ENCODE peak calls at places on chromosomes 2 and 18, in nine cellular contexts. L is stimulated activated naive CD8-positive, alpha-beta T cell treated with anti-CD3 and anti-CD28 coated beads, Interleukin-15, amount 100 ng/mL, for 72 hours; I is activated CD4-positive, alpha-beta T cell treated with anti-CD3 and anti-CD28 coated beads, Interleukin-2, amount 50 U/mL, for 1 hour; O is NCI-H345; T is central memory CD4-positive, alpha-beta T cell; N is mesothelial cell of epicardium; Y is myocyte; B is stimulated activated CD8-positive, alpha-beta memory T cell treated with anti-CD3 and anti-CD28 coated beads, Interleukin-15, amount 100 ng/mL, for 24 hours; F is testis. X is an unnamed sample.

GRCh38 chr2:54903736-54904554 is 146.3 kb downstream of the RTN4 start:
- DNase-seq in N (no peak), I (peak), Y (peak), O (no peak), L (peak), B (peak), F (no peak), T (no peak), X (no peak)

GRCh38 chr18:13620206-13620672 is 106.1 kb downstream of the FAM210A start:
- DNase-seq in L (no peak), I (no peak), T (no peak), O (no peak), B (no peak), N (no peak), F (peak), Y (no peak), X (no peak)

GRCh38 chr2:120983344-120983743 is 247.7 kb downstream of the GLI2 start:
- DNase-seq in I (no peak), O (peak), Y (peak), B (no peak), F (no peak), N (no peak), T (no peak), L (no peak), X (no peak)

GRCh38 chr2:2919574-2920365 is 457.8 kb downstream of the EIPR1 start:
- DNase-seq in F (no peak), T (no peak), L (no peak), O (peak), I (no peak), Y (no peak), B (no peak), N (no peak), X (peak)

GRCh38 chr2:156229724-156230362 is 102.7 kb downstream of the NR4A2 start:
- DNase-seq in O (no peak), T (no peak), L (no peak), Y (no peak), I (no peak), N (no peak), B (no peak), F (no peak), X (no peak)

GRCh38 chr2:222969491-222969890 is 82.5 kb upstream of the KCNE4 start:
- DNase-seq in N (no peak), I (no peak), F (no peak), L (no peak), B (no peak), O (no peak), Y (peak), T (no peak), X (no peak)

GRCh38 chr2:46643951-46644350 is 164.6 kb downstream of the TMEM247 start:
- DNase-seq in Y (no peak), O (no peak), I (no peak), B (no peak), F (no peak), T (no peak), L (peak), N (no peak), X (no peak)

GRCh38 chr2:231521443-231521842 is 8.8 kb downstream of the NMUR1 start:
- DNase-seq in L (no peak), O (no peak), Y (no peak), F (no peak), I (no peak), B (no peak), N (no peak), T (no peak), X (no peak)

GRCh38 chr18:67467188-67467587 is 49.3 kb downstream of the DSEL start:
- DNase-seq in T (no peak), I (no peak), F (no peak), O (peak), B (no peak), Y (no peak), N (no peak), L (no peak), X (no peak)

GRCh38 chr2:1891147-1891546 is 146.8 kb upstream of the PXDN start:
- DNase-seq in L (no peak), I (no peak), T (no peak), N (no peak), O (no peak), B (no peak), F (peak), Y (no peak), X (no peak)

GRCh38 chr2:71505086-71505769 is 51.9 kb downstream of the DYSF start:
- DNase-seq in I (no peak), Y (peak), T (no peak), F (peak), L (no peak), O (peak), N (peak), B (no peak), X (no peak)

GRCh38 chr2:104049433-104049832 is 804.5 kb upstream of the POU3F3 start:
- DNase-seq in N (no peak), Y (no peak), I (no peak), L (no peak), F (no peak), B (no peak), T (no peak), O (no peak), X (no peak)

GRCh38 chr2:60759654-60760053 is 3.6 kb downstream of the PAPOLG start:
- DNase-seq in B (no peak), F (no peak), N (no peak), O (peak), Y (no peak), T (no peak), I (no peak), L (no peak), X (no peak)

GRCh38 chr2:170974304-170974993 is 45.4 kb downstream of the GORASP2 start:
- DNase-seq in N (no peak), O (no peak), B (no peak), F (no peak), Y (peak), L (no peak), I (no peak), T (no peak), X (no peak)

GRCh38 chr2:133296396-133296795 is 271.9 kb downstream of the NCKAP5 start:
- DNase-seq in N (no peak), O (no peak), F (no peak), B (no peak), T (no peak), I (no peak), L (no peak), Y (no peak), X (no peak)

GRCh38 chr2:227617316-227618250 is at the start of gene SCYGR4:
- DNase-seq in T (no peak), O (no peak), B (no peak), L (no peak), N (no peak), I (no peak), Y (peak), F (no peak), X (no peak)

GRCh38 chr2:213021971-213022899 is 129.2 kb downstream of the IKZF2 start:
- DNase-seq in Y (peak), T (no peak), B (no peak), N (no peak), L (peak), I (no peak), F (no peak), O (no peak), X (no peak)

GRCh38 chr2:226796012-226796839 is 3.4 kb downstream of the IRS1 start:
- DNase-seq in I (no peak), F (no peak), Y (no peak), L (no peak), N (no peak), B (no peak), T (no peak), O (no peak), X (no peak)

GRCh38 chr2:83103602-83104001 is 1355.5 kb downstream of the SUCLG1 start:
- DNase-seq in O (no peak), F (no peak), N (no peak), T (no peak), L (no peak), I (no peak), B (no peak), Y (peak), X (no peak)

GRCh38 chr2:32895424-32895823 is 51.3 kb upstream of the LTBP1 start:
- DNase-seq in B (no peak), Y (no peak), I (no peak), F (no peak), T (no peak), N (no peak), L (no peak), O (no peak), X (no peak)

GRCh38 chr2:99662761-99663341 is 173.0 kb upstream of the REV1 start:
- DNase-seq in O (peak), N (no peak), I (no peak), L (no peak), F (no peak), Y (peak), T (no peak), B (no peak), X (no peak)

GRCh38 chr2:144683063-144683740 is 163.3 kb upstream of the ZEB2 start:
- DNase-seq in F (no peak), T (no peak), L (no peak), B (no peak), I (no peak), O (no peak), N (no peak), Y (no peak), X (no peak)

GRCh38 chr2:174176898-174177297 is 71.4 kb downstream of the OLA1 start:
- DNase-seq in I (no peak), N (no peak), L (no peak), T (no peak), F (no peak), Y (peak), B (no peak), O (peak), X (no peak)

GRCh38 chr2:181340891-181341290 is 116.3 kb upstream of the ITGA4 start:
- DNase-seq in Y (no peak), I (no peak), B (no peak), F (no peak), L (no peak), O (no peak), N (no peak), T (no peak), X (no peak)

GRCh38 chr18:41737218-41737617 is 217.8 kb upstream of the PIK3C3 start:
- DNase-seq in T (no peak), O (no peak), F (no peak), B (no peak), N (no peak), Y (no peak), L (no peak), I (no peak), X (no peak)

GRCh38 chr18:54931152-54931551 is 28.1 kb downstream of the CCDC68 start:
- DNase-seq in O (no peak), L (no peak), B (no peak), Y (no peak), N (no peak), T (no peak), F (no peak), I (no peak), X (no peak)

GRCh38 chr2:99420751-99421299 is 69.0 kb downstream of the REV1 start:
- DNase-seq in B (no peak), N (no peak), L (no peak), F (no peak), Y (peak), I (no peak), T (no peak), O (no peak), X (no peak)

GRCh38 chr2:17620280-17620679 is 79.8 kb downstream of the VSNL1 start:
- DNase-seq in I (no peak), L (no peak), N (no peak), Y (no peak), O (no peak), T (no peak), F (peak), B (no peak), X (no peak)

GRCh38 chr18:10453261-10453884 is 1.1 kb upstream of the APCDD1 start:
- DNase-seq in Y (no peak), I (no peak), O (no peak), N (no peak), F (no peak), B (no peak), L (no peak), T (no peak), X (no peak)

GRCh38 chr2:216109962-216110614 is 940 bp downstream of the XRCC5 start:
- DNase-seq in N (no peak), T (peak), I (no peak), O (no peak), F (no peak), L (no peak), B (no peak), Y (peak), X (no peak)

GRCh38 chr2:109239720-109240119 is 110.7 kb downstream of the SH3RF3 start:
- DNase-seq in N (no peak), Y (peak), B (no peak), I (no peak), T (no peak), F (no peak), L (no peak), O (no peak), X (no peak)

GRCh38 chr2:167181134-167181533 is 292.9 kb downstream of the XIRP2 start:
- DNase-seq in Y (peak), F (no peak), N (no peak), B (no peak), L (no peak), T (no peak), O (no peak), I (no peak), X (no peak)

GRCh38 chr2:112640800-112641675 is 4.7 kb upstream of the SLC20A1 start:
- DNase-seq in L (no peak), T (no peak), O (no peak), Y (peak), I (no peak), F (no peak), N (no peak), B (no peak), X (no peak)

GRCh38 chr2:120898496-120898895 is 162.8 kb downstream of the GLI2 start:
- DNase-seq in T (no peak), L (no peak), N (no peak), O (no peak), F (no peak), I (no peak), B (no peak), Y (no peak), X (no peak)

GRCh38 chr18:36441872-36442271 is 144.4 kb downstream of the FHOD3 start:
- DNase-seq in L (no peak), B (no peak), I (no peak), T (no peak), O (no peak), F (no peak), N (no peak), Y (peak), X (no peak)

GRCh38 chr18:3827236-3827635 is 377.3 kb downstream of the TGIF1 start:
- DNase-seq in O (no peak), I (no peak), Y (peak), B (no peak), T (no peak), L (no peak), N (no peak), F (no peak), X (no peak)

GRCh38 chr2:53475320-53475719 is 292.3 kb upstream of the CHAC2 start:
- DNase-seq in I (no peak), N (no peak), T (no peak), O (no peak), B (no peak), F (no peak), L (no peak), Y (no peak), X (no peak)